ENCODE peak calls at places on chromosomes 5 and 9, in six cellular contexts. One of them, this sample, is unnamed.

GRCh38 chr5:42057254-42057690 is 132.2 kb downstream of the FBXO4 start:
- DNase-seq in putamen: no peak
- DNase-seq in HT1080: peak
- DNase-seq in NCI-H1417 treated with DMSO at 0.1 percent for 48 hours: no peak
- DNase-seq in effector memory CD8-positive, alpha-beta T cell: peak
- DNase-seq in epithelial cell of proximal tubule: no peak
- DNase-seq in this sample: peak

GRCh38 chr9:73738741-73739530 is 587.3 kb downstream of the ANXA1 start:
- DNase-seq in epithelial cell of proximal tubule: no peak
- DNase-seq in HT1080: no peak
- DNase-seq in putamen: no peak
- DNase-seq in NCI-H1417 treated with DMSO at 0.1 percent for 48 hours: no peak
- DNase-seq in effector memory CD8-positive, alpha-beta T cell: no peak
- DNase-seq in this sample: no peak

GRCh38 chr5:618450-618849 is 6.3 kb downstream of the CEP72 start:
- DNase-seq in HT1080: no peak
- DNase-seq in NCI-H1417 treated with DMSO at 0.1 percent for 48 hours: no peak
- DNase-seq in effector memory CD8-positive, alpha-beta T cell: no peak
- DNase-seq in putamen: no peak
- DNase-seq in epithelial cell of proximal tubule: no peak
- DNase-seq in this sample: no peak

GRCh38 chr5:90645024-90645610 is 86.5 kb downstream of the ADGRV1 start:
- DNase-seq in NCI-H1417 treated with DMSO at 0.1 percent for 48 hours: no peak
- DNase-seq in effector memory CD8-positive, alpha-beta T cell: no peak
- DNase-seq in putamen: no peak
- DNase-seq in epithelial cell of proximal tubule: no peak
- DNase-seq in HT1080: peak
- DNase-seq in this sample: no peak

GRCh38 chr9:98916660-98917059 is 27.0 kb upstream of the COL15A1 start:
- DNase-seq in epithelial cell of proximal tubule: no peak
- DNase-seq in effector memory CD8-positive, alpha-beta T cell: no peak
- DNase-seq in putamen: no peak
- DNase-seq in NCI-H1417 treated with DMSO at 0.1 percent for 48 hours: no peak
- DNase-seq in HT1080: no peak
- DNase-seq in this sample: no peak

GRCh38 chr5:173010547-173011464 is 27.2 kb downstream of the ATP6V0E1 start:
- DNase-seq in NCI-H1417 treated with DMSO at 0.1 percent for 48 hours: no peak
- DNase-seq in HT1080: no peak
- DNase-seq in effector memory CD8-positive, alpha-beta T cell: no peak
- DNase-seq in epithelial cell of proximal tubule: no peak
- DNase-seq in putamen: peak
- DNase-seq in this sample: no peak

GRCh38 chr9:86585422-86586143 is 231.4 kb upstream of the TUT7 start:
- DNase-seq in putamen: no peak
- DNase-seq in effector memory CD8-positive, alpha-beta T cell: no peak
- DNase-seq in HT1080: no peak
- DNase-seq in epithelial cell of proximal tubule: no peak
- DNase-seq in NCI-H1417 treated with DMSO at 0.1 percent for 48 hours: no peak
- DNase-seq in this sample: no peak

GRCh38 chr5:3613726-3614125 is 18.1 kb downstream of the IRX1 start:
- DNase-seq in NCI-H1417 treated with DMSO at 0.1 percent for 48 hours: no peak
- DNase-seq in epithelial cell of proximal tubule: no peak
- DNase-seq in putamen: no peak
- DNase-seq in effector memory CD8-positive, alpha-beta T cell: no peak
- DNase-seq in HT1080: no peak
- DNase-seq in this sample: no peak

GRCh38 chr9:137916540-137916939 is 39.0 kb downstream of the CACNA1B start:
- DNase-seq in HT1080: no peak
- DNase-seq in NCI-H1417 treated with DMSO at 0.1 percent for 48 hours: no peak
- DNase-seq in effector memory CD8-positive, alpha-beta T cell: no peak
- DNase-seq in putamen: no peak
- DNase-seq in epithelial cell of proximal tubule: no peak
- DNase-seq in this sample: no peak

GRCh38 chr9:19471737-19472648 is 63.2 kb downstream of the ACER2 start:
- DNase-seq in epithelial cell of proximal tubule: peak
- DNase-seq in NCI-H1417 treated with DMSO at 0.1 percent for 48 hours: no peak
- DNase-seq in putamen: peak
- DNase-seq in HT1080: peak
- DNase-seq in effector memory CD8-positive, alpha-beta T cell: peak
- DNase-seq in this sample: peak

GRCh38 chr5:117455236-117456233 is 880.9 kb upstream of the SEMA6A start:
- DNase-seq in putamen: no peak
- DNase-seq in HT1080: no peak
- DNase-seq in effector memory CD8-positive, alpha-beta T cell: no peak
- DNase-seq in epithelial cell of proximal tubule: no peak
- DNase-seq in NCI-H1417 treated with DMSO at 0.1 percent for 48 hours: no peak
- DNase-seq in this sample: no peak

GRCh38 chr9:35733109-35733541 is 659 bp downstream of the CREB3 start:
- DNase-seq in NCI-H1417 treated with DMSO at 0.1 percent for 48 hours: no peak
- DNase-seq in effector memory CD8-positive, alpha-beta T cell: no peak
- DNase-seq in HT1080: peak
- DNase-seq in epithelial cell of proximal tubule: no peak
- DNase-seq in putamen: no peak
- DNase-seq in this sample: peak

GRCh38 chr5:159913048-159913447 is 3.2 kb upstream of the ADRA1B start:
- DNase-seq in putamen: no peak
- DNase-seq in HT1080: no peak
- DNase-seq in epithelial cell of proximal tubule: no peak
- DNase-seq in effector memory CD8-positive, alpha-beta T cell: no peak
- DNase-seq in NCI-H1417 treated with DMSO at 0.1 percent for 48 hours: no peak
- DNase-seq in this sample: peak

GRCh38 chr9:105148328-105149006 is 96.0 kb upstream of the SLC44A1 start:
- DNase-seq in putamen: no peak
- DNase-seq in NCI-H1417 treated with DMSO at 0.1 percent for 48 hours: no peak
- DNase-seq in effector memory CD8-positive, alpha-beta T cell: no peak
- DNase-seq in HT1080: no peak
- DNase-seq in epithelial cell of proximal tubule: no peak
- DNase-seq in this sample: no peak

GRCh38 chr9:38029923-38030638 is 38.9 kb downstream of the SHB start:
- DNase-seq in putamen: no peak
- DNase-seq in effector memory CD8-positive, alpha-beta T cell: no peak
- DNase-seq in HT1080: no peak
- DNase-seq in NCI-H1417 treated with DMSO at 0.1 percent for 48 hours: no peak
- DNase-seq in epithelial cell of proximal tubule: no peak
- DNase-seq in this sample: no peak

GRCh38 chr9:105539452-105539851 is 18.5 kb upstream of the FKTN start:
- DNase-seq in epithelial cell of proximal tubule: no peak
- DNase-seq in HT1080: no peak
- DNase-seq in effector memory CD8-positive, alpha-beta T cell: no peak
- DNase-seq in NCI-H1417 treated with DMSO at 0.1 percent for 48 hours: no peak
- DNase-seq in putamen: no peak
- DNase-seq in this sample: peak

GRCh38 chr5:69048233-69048632 is 45.6 kb upstream of the SLC30A5 start:
- DNase-seq in HT1080: no peak
- DNase-seq in NCI-H1417 treated with DMSO at 0.1 percent for 48 hours: no peak
- DNase-seq in epithelial cell of proximal tubule: no peak
- DNase-seq in effector memory CD8-positive, alpha-beta T cell: no peak
- DNase-seq in putamen: peak
- DNase-seq in this sample: peak

GRCh38 chr5:181024245-181025029 is 15.6 kb upstream of the BTNL9 start:
- DNase-seq in NCI-H1417 treated with DMSO at 0.1 percent for 48 hours: no peak
- DNase-seq in HT1080: no peak
- DNase-seq in putamen: no peak
- DNase-seq in effector memory CD8-positive, alpha-beta T cell: no peak
- DNase-seq in epithelial cell of proximal tubule: no peak
- DNase-seq in this sample: no peak

GRCh38 chr9:22169243-22169642 is 160.1 kb upstream of the CDKN2B start:
- DNase-seq in putamen: no peak
- DNase-seq in effector memory CD8-positive, alpha-beta T cell: no peak
- DNase-seq in epithelial cell of proximal tubule: no peak
- DNase-seq in HT1080: peak
- DNase-seq in NCI-H1417 treated with DMSO at 0.1 percent for 48 hours: no peak
- DNase-seq in this sample: peak

GRCh38 chr5:173890195-173890951 is 2.2 kb downstream of the CPEB4 start:
- DNase-seq in putamen: peak
- DNase-seq in NCI-H1417 treated with DMSO at 0.1 percent for 48 hours: no peak
- DNase-seq in HT1080: peak
- DNase-seq in effector memory CD8-positive, alpha-beta T cell: no peak
- DNase-seq in epithelial cell of proximal tubule: no peak
- DNase-seq in this sample: peak

GRCh38 chr9:128707446-128707845 is 5.1 kb downstream of the PKN3 start:
- DNase-seq in HT1080: no peak
- DNase-seq in effector memory CD8-positive, alpha-beta T cell: no peak
- DNase-seq in epithelial cell of proximal tubule: no peak
- DNase-seq in NCI-H1417 treated with DMSO at 0.1 percent for 48 hours: no peak
- DNase-seq in putamen: no peak
- DNase-seq in this sample: no peak

GRCh38 chr5:111172504-111172903 is 51.7 kb upstream of the CAMK4 start:
- DNase-seq in NCI-H1417 treated with DMSO at 0.1 percent for 48 hours: no peak
- DNase-seq in putamen: no peak
- DNase-seq in HT1080: peak
- DNase-seq in epithelial cell of proximal tubule: no peak
- DNase-seq in effector memory CD8-positive, alpha-beta T cell: no peak
- DNase-seq in this sample: no peak

GRCh38 chr5:125059255-125060050 is 313.0 kb upstream of the ZNF608 start:
- DNase-seq in HT1080: no peak
- DNase-seq in putamen: no peak
- DNase-seq in epithelial cell of proximal tubule: no peak
- DNase-seq in effector memory CD8-positive, alpha-beta T cell: no peak
- DNase-seq in NCI-H1417 treated with DMSO at 0.1 percent for 48 hours: no peak
- DNase-seq in this sample: no peak

GRCh38 chr5:107223066-107223465 is 447.7 kb downstream of the EFNA5 start:
- DNase-seq in putamen: no peak
- DNase-seq in HT1080: no peak
- DNase-seq in effector memory CD8-positive, alpha-beta T cell: no peak
- DNase-seq in NCI-H1417 treated with DMSO at 0.1 percent for 48 hours: no peak
- DNase-seq in epithelial cell of proximal tubule: no peak
- DNase-seq in this sample: no peak

GRCh38 chr9:104025109-104025508 is 69.0 kb upstream of the SMC2 start:
- DNase-seq in effector memory CD8-positive, alpha-beta T cell: no peak
- DNase-seq in epithelial cell of proximal tubule: no peak
- DNase-seq in putamen: no peak
- DNase-seq in NCI-H1417 treated with DMSO at 0.1 percent for 48 hours: no peak
- DNase-seq in HT1080: no peak
- DNase-seq in this sample: no peak

GRCh38 chr5:174086751-174087150 is 41.2 kb downstream of the NSG2 start:
- DNase-seq in HT1080: no peak
- DNase-seq in epithelial cell of proximal tubule: no peak
- DNase-seq in putamen: no peak
- DNase-seq in effector memory CD8-positive, alpha-beta T cell: no peak
- DNase-seq in NCI-H1417 treated with DMSO at 0.1 percent for 48 hours: no peak
- DNase-seq in this sample: no peak

GRCh38 chr9:6410653-6411052 is 2.3 kb upstream of the UHRF2 start:
- DNase-seq in epithelial cell of proximal tubule: no peak
- DNase-seq in effector memory CD8-positive, alpha-beta T cell: no peak
- DNase-seq in NCI-H1417 treated with DMSO at 0.1 percent for 48 hours: no peak
- DNase-seq in HT1080: no peak
- DNase-seq in putamen: no peak
- DNase-seq in this sample: no peak

GRCh38 chr5:139277171-139277570 is 16.4 kb upstream of the MATR3 start:
- DNase-seq in epithelial cell of proximal tubule: no peak
- DNase-seq in putamen: peak
- DNase-seq in NCI-H1417 treated with DMSO at 0.1 percent for 48 hours: no peak
- DNase-seq in HT1080: no peak
- DNase-seq in effector memory CD8-positive, alpha-beta T cell: no peak
- DNase-seq in this sample: no peak